ENCODE peak calls at places on chromosomes 6 and 20, in four cellular contexts. D is Karpas-422; C is naive thymus-derived CD8-positive, alpha-beta T cell; F is upper lobe of left lung. O is an unnamed sample.

GRCh38 chr20:23135449-23136447 is 49.6 kb upstream of the CD93 start:
- DNase-seq in F (peak), C (no peak), D (no peak), O (no peak)

GRCh38 chr6:129314575-129314974 is 395.4 kb downstream of the ARHGAP18 start:
- DNase-seq in D (no peak), C (no peak), F (no peak), O (no peak)

GRCh38 chr20:48378976-48379670 is 448.7 kb downstream of the PREX1 start:
- DNase-seq in C (no peak), F (no peak), D (no peak), O (no peak)

GRCh38 chr6:73579389-73579788 is 58.6 kb upstream of the EEF1A1 start:
- DNase-seq in F (peak), C (no peak), D (no peak), O (no peak)

GRCh38 chr6:37111156-37111461 is 58.8 kb upstream of the PIM1 start:
- DNase-seq in D (no peak), C (no peak), F (no peak), O (no peak)

GRCh38 chr6:4772750-4773149 is 3.5 kb upstream of the CDYL start:
- DNase-seq in D (no peak), C (no peak), F (no peak), O (no peak)

GRCh38 chr6:69802995-69803394 is 6.2 kb upstream of the LMBRD1 start:
- DNase-seq in C (no peak), D (no peak), F (no peak), O (no peak)

GRCh38 chr6:104686550-104687155 is 173.1 kb downstream of the HACE1 start:
- DNase-seq in C (no peak), F (no peak), D (no peak), O (peak)

GRCh38 chr6:133240511-133241087 is 558 bp upstream of the EYA4 start:
- DNase-seq in D (no peak), F (no peak), C (no peak), O (no peak)

GRCh38 chr6:152634773-152635172 is 2.4 kb downstream of the SYNE1 start:
- DNase-seq in C (no peak), F (peak), D (no peak), O (no peak)

GRCh38 chr20:50259705-50260479 is 69.3 kb downstream of the CEBPB start:
- DNase-seq in D (no peak), F (peak), C (no peak), O (peak)

GRCh38 chr20:63873477-63873971 is 8.5 kb downstream of the TPD52L2 start:
- DNase-seq in D (no peak), C (no peak), F (peak), O (no peak)

GRCh38 chr20:17538517-17539170 is 7.5 kb upstream of the BFSP1 start:
- DNase-seq in F (no peak), D (no peak), C (no peak), O (peak)

GRCh38 chr20:44745560-44746366 is at the start of gene KCNK15:
- DNase-seq in D (no peak), F (peak), C (no peak), O (peak)

GRCh38 chr6:119637768-119638167 is 288.2 kb upstream of the MAN1A1 start:
- DNase-seq in D (no peak), C (no peak), F (no peak), O (no peak)

GRCh38 chr6:41531591-41532582 is 14.3 kb upstream of the FOXP4 start:
- DNase-seq in C (peak), D (no peak), F (no peak), O (peak)

GRCh38 chr20:62686869-62687830 is 21.5 kb upstream of the NTSR1 start:
- DNase-seq in D (no peak), F (no peak), C (no peak), O (no peak)

GRCh38 chr6:67047996-67048395 is 1341.0 kb upstream of the EYS start:
- DNase-seq in D (no peak), F (no peak), C (no peak), O (no peak)

GRCh38 chr20:43840382-43841070 is 74.1 kb upstream of the TOX2 start:
- DNase-seq in C (peak), F (no peak), D (peak), O (no peak)

GRCh38 chr6:106360989-106361430 is 493 bp downstream of the CRYBG1 start:
- DNase-seq in F (peak), D (no peak), C (no peak), O (peak)

GRCh38 chr20:3970016-3970415 is 45.3 kb downstream of the RNF24 start:
- DNase-seq in C (no peak), D (no peak), F (no peak), O (no peak)

GRCh38 chr6:38271081-38271480 is 368.6 kb downstream of the BTBD9 start:
- DNase-seq in D (no peak), F (no peak), C (no peak), O (no peak)

GRCh38 chr6:66429220-66429619 is 722.2 kb upstream of the EYS start:
- DNase-seq in F (no peak), C (no peak), D (no peak), O (no peak)

GRCh38 chr20:62590301-62591121 is 51.8 kb upstream of the SLCO4A1 start:
- DNase-seq in F (no peak), D (no peak), C (no peak), O (no peak)

O was measured in NCI-H69.